ENCODE peak calls at places on chromosomes 12 and 14, in ten cellular contexts. G is T-helper 9 cell, R is NCI-H226, Z is activated T-cell treated with anti-CD3 and anti-CD28 coated beads for 24 hours, A is B cell, U is germinal center, M is choroid plexus epithelial cell, X is SJSA1, N is left colon, W is A549. K is an unnamed sample.

GRCh38 chr14:65622703-65623102 is 210.2 kb downstream of the FUT8 start:
- DNase-seq in Z (no peak), G (no peak), U (no peak), M (no peak), X (no peak), A (no peak), W (no peak), N (no peak), R (no peak), K (no peak)

GRCh38 chr14:54622189-54622958 is 55.4 kb downstream of the SAMD4A start:
- DNase-seq in M (no peak), R (no peak), Z (peak), X (no peak), G (no peak), N (no peak), A (peak), W (no peak), U (no peak), K (no peak)

GRCh38 chr14:58077621-58078020 is 74.4 kb downstream of the ARMH4 start:
- DNase-seq in U (no peak), W (no peak), Z (no peak), N (no peak), A (no peak), R (peak), X (no peak), G (no peak), M (peak), K (no peak)

GRCh38 chr14:97723834-97724770 is 926.9 kb downstream of the VRK1 start:
- DNase-seq in U (no peak), N (no peak), R (no peak), X (no peak), A (no peak), Z (no peak), M (no peak), W (no peak), G (no peak), K (no peak)

GRCh38 chr12:94815958-94816357 is 165.6 kb upstream of the TMCC3 start:
- DNase-seq in X (no peak), M (no peak), A (peak), Z (no peak), N (no peak), G (no peak), R (no peak), U (no peak), W (no peak), K (no peak)

GRCh38 chr14:39875028-39875427 is 442.8 kb upstream of the FBXO33 start:
- DNase-seq in M (no peak), X (no peak), U (no peak), N (no peak), W (no peak), A (no peak), R (no peak), G (no peak), Z (no peak), K (no peak)

GRCh38 chr14:21099596-21099985 is 1.1 kb upstream of the ZNF219 start:
- DNase-seq in M (no peak), R (no peak), Z (no peak), N (no peak), X (no peak), W (no peak), A (no peak), U (no peak), G (no peak), K (no peak)

GRCh38 chr12:69338120-69338859 is 9.9 kb upstream of the LYZ start:
- DNase-seq in N (no peak), M (no peak), X (no peak), G (no peak), Z (no peak), R (no peak), A (peak), U (peak), W (no peak), K (no peak)

GRCh38 chr14:38143170-38143569 is 64.5 kb upstream of the SSTR1 start:
- DNase-seq in Z (no peak), R (no peak), A (no peak), U (no peak), M (peak), G (no peak), W (no peak), N (no peak), X (no peak), K (no peak)

K was measured in occipital lobe.